ENCODE peak calls at places on chromosomes 3 and 15, in nine cellular contexts. O, L, V, C, E, Z, B, J and N are unnamed samples.

GRCh38 chr15:60720493-60721231 is 241.7 kb upstream of the ICE2 start:
- DNase-seq in O (no peak), L (no peak), V (no peak), C (no peak), E (no peak), Z (no peak), B (peak; percentile 26), J (no peak), N (peak; percentile 83)

GRCh38 chr3:196315821-196316220 is 2.2 kb downstream of the DYNLT2B start:
- DNase-seq in O (no peak), L (no peak), V (no peak), C (no peak), E (no peak), Z (no peak), B (no peak), J (no peak), N (no peak)

GRCh38 chr3:35965908-35966307 is 326.6 kb downstream of the ARPP21 start:
- DNase-seq in O (no peak), L (peak; percentile 36), V (peak; percentile 18), C (peak; percentile 18), E (no peak), Z (no peak), B (no peak), J (peak; percentile 67), N (peak; percentile 17)

GRCh38 chr3:44070841-44071240 is 170.8 kb upstream of the TOPAZ1 start:
- DNase-seq in O (no peak), L (no peak), V (no peak), C (no peak), E (no peak), Z (no peak), B (no peak), J (no peak), N (no peak)

GRCh38 chr15:54564142-54564541 is 585.9 kb downstream of the UNC13C start:
- DNase-seq in O (no peak), L (no peak), V (no peak), C (no peak), E (no peak), Z (no peak), B (no peak), J (no peak), N (no peak)

GRCh38 chr15:68829068-68829467 is 8.4 kb upstream of the ANP32A start:
- DNase-seq in O (no peak), L (peak; percentile 47), V (no peak), C (peak; percentile 30), E (no peak), Z (no peak), B (peak; percentile 31), J (no peak), N (peak; percentile 57)

GRCh38 chr3:51671090-51672082 is at the start of gene TEX264:
- DNase-seq in O (peak; percentile 25), L (peak; percentile 94), V (peak; percentile 91), C (peak; percentile 74), E (peak; percentile 94), Z (peak; percentile 94), B (peak; percentile 94), J (no peak), N (peak; percentile 95)

GRCh38 chr15:38028869-38029268 is 94.4 kb downstream of the TMCO5A start:
- DNase-seq in O (peak; percentile 32), L (no peak), V (no peak), C (peak; percentile 67), E (no peak), Z (no peak), B (no peak), J (no peak), N (no peak)

GRCh38 chr15:51380999-51381806 is 39.7 kb downstream of the GLDN start:
- DNase-seq in O (no peak), L (peak; percentile 79), V (peak; percentile 82), C (peak; percentile 59), E (peak; percentile 67), Z (peak; percentile 46), B (peak; percentile 66), J (peak; percentile 48), N (peak; percentile 83)

GRCh38 chr3:51734572-51734907 is 27.7 kb downstream of the GRM2 start:
- DNase-seq in O (no peak), L (no peak), V (no peak), C (no peak), E (no peak), Z (no peak), B (no peak), J (no peak), N (peak; percentile 21)

GRCh38 chr3:61925721-61926120 is 364.4 kb downstream of the PTPRG start:
- DNase-seq in O (no peak), L (no peak), V (no peak), C (no peak), E (no peak), Z (no peak), B (no peak), J (no peak), N (no peak)

GRCh38 chr3:74630602-74631001 is 16.1 kb upstream of the CNTN3 start:
- DNase-seq in O (peak; percentile 28), L (peak; percentile 23), V (no peak), C (no peak), E (no peak), Z (no peak), B (no peak), J (no peak), N (no peak)